ENCODE peak calls at places on chromosomes 4 and X, in seven cellular contexts. R is GM20000; A is cardiac muscle cell; N is upper lobe of right lung; I is activated CD8-positive, alpha-beta T cell treated with anti-CD3 and anti-CD28 coated beads for 36 hours; H is neural crest cell; Q is CD4-positive, alpha-beta T cell. S is an unnamed sample.

GRCh38 chr4:103008875-103009729 is 10.4 kb downstream of the SLC9B1 start:
- DNase-seq in I (no peak), N (no peak), R (peak; percentile 43), Q (no peak), A (peak; percentile 87), H (no peak), S (no peak)

GRCh38 chr4:72971572-72971971 is 97.9 kb downstream of the COX18 start:
- DNase-seq in H (no peak), R (no peak), N (no peak), I (no peak), Q (no peak), A (peak; percentile 84), S (no peak)

GRCh38 chrX:136780738-136781137 is at the start of gene ARHGEF6:
- DNase-seq in Q (peak; percentile 45), I (peak; percentile 57), H (no peak), N (no peak), A (no peak), R (no peak), S (no peak)

GRCh38 chrX:107549504-107549903 is 78.8 kb upstream of the PRPS1 start:
- DNase-seq in R (no peak), N (no peak), H (no peak), Q (no peak), A (no peak), I (peak; percentile 30), S (no peak)

GRCh38 chr4:27894951-27895350 is 1034.3 kb downstream of the STIM2 start:
- DNase-seq in Q (no peak), N (no peak), R (no peak), H (no peak), I (no peak), A (peak; percentile 3), S (no peak)

GRCh38 chrX:123732679-123733363 is at the start of gene THOC2:
- DNase-seq in A (peak; percentile 90), H (peak; percentile 67), R (peak; percentile 81), Q (peak; percentile 76), N (peak; percentile 92), I (peak; percentile 83), S (peak; percentile 72)

GRCh38 chr4:7398788-7399432 is 35.8 kb downstream of the PSAPL1 start:
- DNase-seq in Q (no peak), H (no peak), R (no peak), I (no peak), N (no peak), A (no peak), S (no peak)

GRCh38 chrX:76520273-76521054 is 93.0 kb downstream of the MAGEE1 start:
- DNase-seq in N (no peak), H (no peak), R (no peak), A (no peak), I (no peak), Q (no peak), S (no peak)

GRCh38 chr4:8205749-8206611 is 6.9 kb downstream of the SH3TC1 start:
- DNase-seq in H (no peak), Q (no peak), R (no peak), N (no peak), A (no peak), I (peak; percentile 23), S (no peak)

GRCh38 chr4:52201705-52202104 is 150.6 kb downstream of the SPATA18 start:
- DNase-seq in H (no peak), R (no peak), N (no peak), Q (no peak), A (no peak), I (no peak), S (no peak)

GRCh38 chr4:143389543-143390195 is 53.0 kb downstream of the GAB1 start:
- DNase-seq in N (no peak), R (no peak), Q (no peak), H (no peak), A (no peak), I (no peak), S (no peak)

GRCh38 chr4:54233697-54234496 is 4.8 kb downstream of the PDGFRA start:
- DNase-seq in A (peak; percentile 88), R (peak; percentile 81), H (peak; percentile 74), I (peak; percentile 72), N (peak; percentile 86), Q (peak; percentile 76), S (peak; percentile 70)

GRCh38 chr4:28518781-28519180 is 1658.1 kb downstream of the STIM2 start:
- DNase-seq in A (no peak), I (no peak), H (no peak), N (no peak), R (no peak), Q (no peak), S (no peak)

GRCh38 chr4:148998719-148999118 is 556.5 kb upstream of the NR3C2 start:
- DNase-seq in H (no peak), A (peak; percentile 2), N (no peak), I (peak; percentile 20), R (no peak), Q (no peak), S (no peak)
- TF ChIP-seq CTCF in H (peak; percentile 57), A (peak; percentile 7), N (peak; percentile 15), I (peak; percentile 28), R (no peak), Q (no peak), S (no peak)

GRCh38 chrX:151227637-151228036 is 51.3 kb downstream of the GPR50 start:
- DNase-seq in N (no peak), A (no peak), Q (no peak), H (no peak), R (no peak), I (no peak), S (no peak)

GRCh38 chrX:151225843-151226242 is 49.5 kb downstream of the GPR50 start:
- DNase-seq in H (no peak), A (no peak), R (no peak), N (no peak), Q (no peak), I (no peak), S (no peak)

GRCh38 chrX:151228935-151229334 is 52.6 kb downstream of the GPR50 start:
- DNase-seq in I (no peak), N (no peak), A (no peak), H (no peak), R (no peak), Q (no peak), S (no peak)

GRCh38 chrX:151226941-151227340 is 50.6 kb downstream of the GPR50 start:
- DNase-seq in N (no peak), R (no peak), I (no peak), Q (no peak), A (no peak), H (no peak), S (no peak)
- TF ChIP-seq CTCF in N (no peak), R (no peak), I (no peak), Q (no peak), A (no peak), H (no peak), S (no peak)

GRCh38 chr4:122224348-122224747 is 72.2 kb downstream of the BLTP1 start:
- DNase-seq in R (no peak), H (peak; percentile 11), I (peak; percentile 32), Q (no peak), A (peak; percentile 21), N (no peak), S (no peak)
- TF ChIP-seq CTCF in R (no peak), H (peak; percentile 28), I (no peak), Q (no peak), A (peak; percentile 37), N (peak; percentile 12), S (no peak)

DNA sequence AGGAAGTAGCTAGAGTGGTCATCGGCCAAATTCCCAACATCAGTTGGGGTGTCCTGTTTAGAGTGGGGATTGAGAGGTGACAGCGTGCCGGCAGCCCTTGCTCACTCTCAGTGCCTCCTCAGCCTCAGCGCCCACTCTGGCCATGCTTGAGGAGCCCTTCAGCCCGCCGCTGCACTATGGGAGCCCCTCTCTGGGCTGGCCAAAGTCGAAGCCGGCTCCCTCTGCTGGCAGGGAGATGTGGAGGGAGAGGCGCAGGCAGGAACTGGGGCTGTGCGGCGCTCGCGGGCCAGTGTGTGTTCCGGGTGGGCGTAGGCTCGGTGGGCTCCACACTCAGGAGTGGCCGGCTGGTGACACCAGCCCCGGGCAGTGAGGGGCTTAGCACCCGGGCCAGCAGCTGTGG is 7.1 kb upstream of the CENPU start:
- DNase-seq in A (no peak), R (no peak), H (no peak), N (no peak), I (no peak), Q (no peak), S (no peak)
- TF ChIP-seq CTCF in A (no peak), R (no peak), H (no peak), N (no peak), I (no peak), Q (no peak), S (no peak)

DNA sequence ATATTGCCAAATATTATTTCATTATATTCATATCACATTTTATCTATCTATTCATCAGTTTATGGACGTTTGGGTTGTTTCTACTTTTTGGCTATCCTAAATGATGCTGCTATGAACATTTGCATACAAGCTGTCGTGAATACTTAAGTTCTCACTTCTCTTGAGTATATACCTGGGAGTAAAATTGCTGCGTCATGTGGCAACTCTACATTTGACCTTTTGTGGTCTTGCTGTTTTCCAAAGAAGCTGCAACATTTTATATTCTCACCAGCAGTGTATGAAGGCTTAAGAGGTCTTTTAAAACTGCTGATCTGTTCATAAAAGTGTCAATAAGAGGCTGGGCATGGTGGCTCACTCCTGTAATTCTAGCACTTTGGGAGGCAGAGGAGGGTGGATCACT is 5.8 kb downstream of the PYURF start:
- DNase-seq in R (no peak), H (no peak), I (no peak), Q (no peak), A (no peak), N (no peak), S (no peak)
- TF ChIP-seq CTCF in R (no peak), H (no peak), I (no peak), Q (no peak), A (no peak), N (no peak), S (no peak)

GRCh38 chr4:1767058-1767769 is 25.9 kb upstream of the FGFR3 start:
- DNase-seq in Q (no peak), I (no peak), H (peak; percentile 51), R (peak; percentile 78), N (no peak), A (peak; percentile 44), S (no peak)

GRCh38 chr4:1768367-1769034 is 24.6 kb upstream of the FGFR3 start:
- DNase-seq in I (no peak), A (no peak), R (no peak), H (no peak), Q (no peak), N (peak; percentile 88), S (no peak)

GRCh38 chr4:1769692-1770091 is 23.4 kb upstream of the FGFR3 start:
- DNase-seq in N (no peak), A (no peak), I (no peak), R (no peak), Q (no peak), H (no peak), S (no peak)

GRCh38 chr4:1766336-1767057 is 26.6 kb upstream of the FGFR3 start:
- DNase-seq in Q (no peak), A (no peak), N (no peak), I (no peak), R (no peak), H (peak; percentile 52), S (no peak)

GRCh38 chr4:1767770-1768366 is 25.2 kb upstream of the FGFR3 start:
- DNase-seq in H (peak; percentile 60), R (peak; percentile 83), A (peak; percentile 42), Q (no peak), N (peak; percentile 91), I (peak; percentile 49), S (no peak)
- TF ChIP-seq CTCF in H (peak; percentile 61), R (peak; percentile 35), A (peak; percentile 47), Q (no peak), N (no peak), I (peak; percentile 21), S (no peak)